ENCODE peak calls at places on chromosomes 3 and 15, in seven cellular contexts. One of them, this sample, is unnamed. For H3K9me3, the result is how much of the 10 kb centered on the place peaks cover.

GRCh38 chr15:77418341-77419049 is 1.4 kb downstream of the PEAK1 start:
- DNase-seq in cardiac muscle cell: no peak
- DNase-seq in right cardiac atrium: no peak
- DNase-seq in A673: no peak
- DNase-seq in neuronal stem cell: no peak
- DNase-seq in mesenchymal stem cell: peak
- DNase-seq in ovary: no peak
- DNase-seq in this sample: no peak

GRCh38 chr3:49607796-49608195 is 53.5 kb downstream of the BSN start:
- DNase-seq in cardiac muscle cell: no peak
- DNase-seq in right cardiac atrium: no peak
- DNase-seq in A673: no peak
- DNase-seq in neuronal stem cell: no peak
- DNase-seq in mesenchymal stem cell: no peak
- DNase-seq in ovary: no peak
- DNase-seq in this sample: no peak

GRCh38 chr3:28903171-28903601 is 377.7 kb upstream of the RBMS3 start:
- DNase-seq in cardiac muscle cell: no peak
- DNase-seq in right cardiac atrium: peak
- DNase-seq in A673: no peak
- DNase-seq in neuronal stem cell: no peak
- DNase-seq in mesenchymal stem cell: no peak
- DNase-seq in ovary: no peak
- DNase-seq in this sample: no peak

GRCh38 chr3:37287776-37288175 is 113.4 kb upstream of the LRRFIP2 start:
- DNase-seq in cardiac muscle cell: no peak
- DNase-seq in right cardiac atrium: no peak
- DNase-seq in A673: no peak
- DNase-seq in neuronal stem cell: no peak
- DNase-seq in mesenchymal stem cell: peak
- DNase-seq in ovary: no peak
- DNase-seq in this sample: no peak

GRCh38 chr3:46080124-46080991 is 53.1 kb upstream of the XCR1 start:
- DNase-seq in cardiac muscle cell: no peak
- DNase-seq in right cardiac atrium: no peak
- DNase-seq in A673: no peak
- DNase-seq in neuronal stem cell: no peak
- DNase-seq in mesenchymal stem cell: no peak
- DNase-seq in ovary: no peak
- DNase-seq in this sample: no peak

GRCh38 chr3:80338366-80338765 is 570.6 kb upstream of the ROBO1 start:
- DNase-seq in cardiac muscle cell: no peak
- DNase-seq in right cardiac atrium: peak
- DNase-seq in A673: no peak
- DNase-seq in neuronal stem cell: no peak
- DNase-seq in mesenchymal stem cell: no peak
- DNase-seq in ovary: no peak
- DNase-seq in this sample: no peak

GRCh38 chr3:152190636-152191183 is 78.0 kb upstream of the MBNL1 start:
- DNase-seq in cardiac muscle cell: no peak
- DNase-seq in right cardiac atrium: no peak
- DNase-seq in A673: no peak
- DNase-seq in neuronal stem cell: no peak
- DNase-seq in mesenchymal stem cell: no peak
- DNase-seq in ovary: no peak
- DNase-seq in this sample: no peak

GRCh38 chr3:151156618-151157216 is 46.3 kb downstream of the GPR171 start:
- DNase-seq in cardiac muscle cell: peak
- DNase-seq in right cardiac atrium: no peak
- DNase-seq in A673: peak
- DNase-seq in neuronal stem cell: peak
- DNase-seq in mesenchymal stem cell: peak
- DNase-seq in ovary: no peak
- DNase-seq in this sample: peak

GRCh38 chr3:101807884-101808283 is 28.9 kb downstream of the NXPE3 start:
- DNase-seq in cardiac muscle cell: no peak
- DNase-seq in right cardiac atrium: no peak
- DNase-seq in A673: no peak
- DNase-seq in neuronal stem cell: no peak
- DNase-seq in mesenchymal stem cell: no peak
- DNase-seq in ovary: no peak
- DNase-seq in this sample: no peak

GRCh38 chr15:45862034-45862433 is 227.2 kb downstream of the SQOR start:
- DNase-seq in cardiac muscle cell: no peak
- DNase-seq in right cardiac atrium: no peak
- DNase-seq in A673: no peak
- DNase-seq in neuronal stem cell: no peak
- DNase-seq in mesenchymal stem cell: no peak
- DNase-seq in ovary: no peak
- DNase-seq in this sample: no peak
- H3K9me3 ChIP-seq in cardiac muscle cell: under half
- H3K9me3 ChIP-seq in right cardiac atrium: under half
- H3K9me3 ChIP-seq in A673: under half
- H3K9me3 ChIP-seq in neuronal stem cell: under half
- H3K9me3 ChIP-seq in mesenchymal stem cell: under half
- H3K9me3 ChIP-seq in ovary: under half
- H3K9me3 ChIP-seq in this sample: under half

GRCh38 chr3:42533161-42533897 is 30.9 kb downstream of the VIPR1 start:
- DNase-seq in cardiac muscle cell: no peak
- DNase-seq in right cardiac atrium: no peak
- DNase-seq in A673: no peak
- DNase-seq in neuronal stem cell: no peak
- DNase-seq in mesenchymal stem cell: no peak
- DNase-seq in ovary: no peak
- DNase-seq in this sample: no peak

GRCh38 chr3:42535981-42536784 is 33.7 kb downstream of the VIPR1 start:
- DNase-seq in cardiac muscle cell: peak
- DNase-seq in right cardiac atrium: peak
- DNase-seq in A673: peak
- DNase-seq in neuronal stem cell: peak
- DNase-seq in mesenchymal stem cell: peak
- DNase-seq in ovary: no peak
- DNase-seq in this sample: no peak

GRCh38 chr3:42541079-42541478 is 38.6 kb downstream of the VIPR1 start:
- DNase-seq in cardiac muscle cell: no peak
- DNase-seq in right cardiac atrium: peak
- DNase-seq in A673: no peak
- DNase-seq in neuronal stem cell: no peak
- DNase-seq in mesenchymal stem cell: no peak
- DNase-seq in ovary: no peak
- DNase-seq in this sample: no peak

GRCh38 chr3:42539871-42540714 is 37.6 kb downstream of the VIPR1 start:
- DNase-seq in cardiac muscle cell: peak
- DNase-seq in right cardiac atrium: peak
- DNase-seq in A673: peak
- DNase-seq in neuronal stem cell: peak
- DNase-seq in mesenchymal stem cell: peak
- DNase-seq in ovary: peak
- DNase-seq in this sample: peak

DNA sequence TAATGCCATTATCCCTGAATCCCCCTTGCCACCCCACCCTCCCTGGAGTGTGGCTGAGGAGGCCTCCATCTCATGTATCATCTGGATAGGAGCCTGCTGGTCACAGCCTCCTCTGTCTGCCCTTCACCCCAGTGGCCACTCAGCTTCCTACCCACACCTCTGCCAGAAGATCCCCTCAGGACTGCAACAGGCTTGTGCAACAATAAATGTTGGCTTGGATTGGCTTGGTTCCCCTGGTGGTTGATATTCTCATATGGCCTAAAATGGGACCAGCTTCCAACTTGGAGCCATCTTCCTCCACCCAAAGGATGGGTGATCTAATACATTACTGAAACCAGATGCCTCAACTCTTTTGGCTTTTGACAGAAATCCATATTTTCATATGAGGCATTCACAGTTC is 34.9 kb downstream of the VIPR1 start:
- DNase-seq in cardiac muscle cell: no peak
- DNase-seq in right cardiac atrium: no peak
- DNase-seq in A673: no peak
- DNase-seq in neuronal stem cell: no peak
- DNase-seq in mesenchymal stem cell: no peak
- DNase-seq in ovary: no peak
- DNase-seq in this sample: no peak
- H3K9me3 ChIP-seq in cardiac muscle cell: under half
- H3K9me3 ChIP-seq in right cardiac atrium: under half
- H3K9me3 ChIP-seq in A673: under half
- H3K9me3 ChIP-seq in neuronal stem cell: under half
- H3K9me3 ChIP-seq in mesenchymal stem cell: under half
- H3K9me3 ChIP-seq in ovary: under half
- H3K9me3 ChIP-seq in this sample: under half

DNA sequence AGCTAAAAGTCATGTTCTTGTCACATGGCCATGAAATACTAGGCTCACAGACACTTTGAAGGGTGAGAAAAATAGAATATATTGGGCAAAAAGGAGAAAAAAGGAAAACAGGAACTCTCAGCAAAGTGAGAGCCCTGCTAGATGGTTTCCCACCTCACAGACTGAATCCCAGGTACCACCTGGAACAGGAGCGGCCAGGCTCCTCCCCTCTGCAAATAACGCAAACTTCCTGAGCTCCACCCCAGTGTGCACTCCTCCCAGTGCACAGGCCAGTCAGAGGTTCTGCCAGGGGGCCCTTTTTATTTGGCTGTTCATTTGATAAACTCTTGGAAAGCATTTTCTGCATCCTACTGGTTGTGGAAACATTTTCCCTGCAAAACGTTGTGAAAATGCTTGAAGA is 780.4 kb downstream of the TBL1XR1 start:
- DNase-seq in cardiac muscle cell: no peak
- DNase-seq in right cardiac atrium: no peak
- DNase-seq in A673: no peak
- DNase-seq in neuronal stem cell: no peak
- DNase-seq in mesenchymal stem cell: no peak
- DNase-seq in ovary: no peak
- DNase-seq in this sample: no peak
- H3K9me3 ChIP-seq in cardiac muscle cell: under half
- H3K9me3 ChIP-seq in right cardiac atrium: under half
- H3K9me3 ChIP-seq in A673: under half
- H3K9me3 ChIP-seq in neuronal stem cell: under half
- H3K9me3 ChIP-seq in mesenchymal stem cell: under half
- H3K9me3 ChIP-seq in ovary: under half
- H3K9me3 ChIP-seq in this sample: under half

DNA sequence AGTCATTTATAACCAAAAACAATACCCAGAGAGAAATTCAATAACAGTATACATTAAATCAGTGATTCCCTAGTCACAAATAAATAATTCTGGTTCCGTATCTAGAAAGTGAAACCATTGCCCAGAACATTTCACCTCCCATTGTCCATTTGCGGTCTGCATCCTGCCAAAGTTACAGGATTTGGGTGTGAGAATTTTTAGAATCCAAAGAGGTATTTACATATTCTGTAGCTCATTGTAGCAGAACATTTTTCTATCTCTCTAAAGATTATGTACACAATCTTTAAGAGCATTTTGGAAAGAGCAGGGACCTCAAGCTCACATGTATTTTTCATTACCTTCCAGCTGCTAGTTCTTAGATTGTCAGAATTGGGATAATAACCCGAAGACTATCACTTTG is 261.6 kb downstream of the CHL1 start:
- DNase-seq in cardiac muscle cell: no peak
- DNase-seq in right cardiac atrium: no peak
- DNase-seq in A673: no peak
- DNase-seq in neuronal stem cell: no peak
- DNase-seq in mesenchymal stem cell: no peak
- DNase-seq in ovary: no peak
- DNase-seq in this sample: no peak
- H3K9me3 ChIP-seq in cardiac muscle cell: under half
- H3K9me3 ChIP-seq in right cardiac atrium: under half
- H3K9me3 ChIP-seq in A673: under half
- H3K9me3 ChIP-seq in neuronal stem cell: under half
- H3K9me3 ChIP-seq in mesenchymal stem cell: under half
- H3K9me3 ChIP-seq in ovary: under half
- H3K9me3 ChIP-seq in this sample: under half

This sample was measured in BE2C.